ENCODE peak calls at places on chromosomes 7 and 10, in seven cellular contexts. One of them, this sample, is unnamed.

GRCh38 chr10:87053577-87054181 is 33.6 kb downstream of the FAM25A start:
- DNase-seq in CD4-positive, alpha-beta T cell: no peak
- DNase-seq in tibial artery: no peak
- DNase-seq in hepatocyte: no peak
- DNase-seq in right lobe of liver: no peak
- DNase-seq in ascending aorta: no peak
- DNase-seq in OCI-LY7: no peak
- DNase-seq in this sample: no peak

GRCh38 chr7:74334026-74334425 is 44.8 kb downstream of the CLIP2 start:
- DNase-seq in CD4-positive, alpha-beta T cell: no peak
- DNase-seq in tibial artery: no peak
- DNase-seq in hepatocyte: no peak
- DNase-seq in right lobe of liver: no peak
- DNase-seq in ascending aorta: no peak
- DNase-seq in OCI-LY7: no peak
- DNase-seq in this sample: no peak

GRCh38 chr10:69061305-69062161 is 26.4 kb upstream of the SRGN start:
- DNase-seq in CD4-positive, alpha-beta T cell: peak; percentile 18
- DNase-seq in tibial artery: peak; percentile 85
- DNase-seq in hepatocyte: peak; percentile 64
- DNase-seq in right lobe of liver: peak; percentile 55
- DNase-seq in ascending aorta: peak; percentile 86
- DNase-seq in OCI-LY7: no peak
- DNase-seq in this sample: no peak

GRCh38 chr10:25061711-25062455 is 45.5 kb downstream of the THNSL1 start:
- DNase-seq in CD4-positive, alpha-beta T cell: no peak
- DNase-seq in tibial artery: no peak
- DNase-seq in hepatocyte: peak; percentile 51
- DNase-seq in right lobe of liver: no peak
- DNase-seq in ascending aorta: no peak
- DNase-seq in OCI-LY7: no peak
- DNase-seq in this sample: peak; percentile 46

GRCh38 chr7:68892211-68892610 is 706.1 kb upstream of the AUTS2 start:
- DNase-seq in CD4-positive, alpha-beta T cell: no peak
- DNase-seq in tibial artery: no peak
- DNase-seq in hepatocyte: peak; percentile 37
- DNase-seq in right lobe of liver: no peak
- DNase-seq in ascending aorta: no peak
- DNase-seq in OCI-LY7: no peak
- DNase-seq in this sample: no peak

GRCh38 chr10:13528138-13528874 is 508 bp downstream of the BEND7 start:
- DNase-seq in CD4-positive, alpha-beta T cell: no peak
- DNase-seq in tibial artery: no peak
- DNase-seq in hepatocyte: peak; percentile 74
- DNase-seq in right lobe of liver: peak; percentile 35
- DNase-seq in ascending aorta: no peak
- DNase-seq in OCI-LY7: no peak
- DNase-seq in this sample: no peak

GRCh38 chr7:4080013-4080412 is 602.1 kb upstream of the FOXK1 start:
- DNase-seq in CD4-positive, alpha-beta T cell: no peak
- DNase-seq in tibial artery: no peak
- DNase-seq in hepatocyte: no peak
- DNase-seq in right lobe of liver: no peak
- DNase-seq in ascending aorta: peak; percentile 40
- DNase-seq in OCI-LY7: no peak
- DNase-seq in this sample: no peak

GRCh38 chr7:116164552-116164951 is 45.8 kb upstream of the TES start:
- DNase-seq in CD4-positive, alpha-beta T cell: no peak
- DNase-seq in tibial artery: no peak
- DNase-seq in hepatocyte: no peak
- DNase-seq in right lobe of liver: no peak
- DNase-seq in ascending aorta: no peak
- DNase-seq in OCI-LY7: no peak
- DNase-seq in this sample: no peak

GRCh38 chr10:12150163-12150562 is 20.7 kb downstream of the SEC61A2 start:
- DNase-seq in CD4-positive, alpha-beta T cell: no peak
- DNase-seq in tibial artery: no peak
- DNase-seq in hepatocyte: no peak
- DNase-seq in right lobe of liver: peak; percentile 48
- DNase-seq in ascending aorta: no peak
- DNase-seq in OCI-LY7: no peak
- DNase-seq in this sample: no peak

GRCh38 chr10:109732254-109732653 is 191.1 kb downstream of the XPNPEP1 start:
- DNase-seq in CD4-positive, alpha-beta T cell: no peak
- DNase-seq in tibial artery: no peak
- DNase-seq in hepatocyte: no peak
- DNase-seq in right lobe of liver: no peak
- DNase-seq in ascending aorta: no peak
- DNase-seq in OCI-LY7: no peak
- DNase-seq in this sample: no peak

GRCh38 chr7:132232394-132232793 is 343.9 kb downstream of the PLXNA4 start:
- DNase-seq in CD4-positive, alpha-beta T cell: no peak
- DNase-seq in tibial artery: no peak
- DNase-seq in hepatocyte: no peak
- DNase-seq in right lobe of liver: no peak
- DNase-seq in ascending aorta: no peak
- DNase-seq in OCI-LY7: no peak
- DNase-seq in this sample: no peak

GRCh38 chr10:70162157-70162891 is 8.0 kb downstream of the SAR1A start:
- DNase-seq in CD4-positive, alpha-beta T cell: no peak
- DNase-seq in tibial artery: no peak
- DNase-seq in hepatocyte: no peak
- DNase-seq in right lobe of liver: no peak
- DNase-seq in ascending aorta: no peak
- DNase-seq in OCI-LY7: no peak
- DNase-seq in this sample: no peak

GRCh38 chr10:112435013-112435619 is 11.6 kb downstream of the ZDHHC6 start:
- DNase-seq in CD4-positive, alpha-beta T cell: no peak
- DNase-seq in tibial artery: no peak
- DNase-seq in hepatocyte: peak; percentile 43
- DNase-seq in right lobe of liver: no peak
- DNase-seq in ascending aorta: no peak
- DNase-seq in OCI-LY7: peak; percentile 45
- DNase-seq in this sample: no peak

GRCh38 chr10:97542169-97543024 is 30.2 kb upstream of the ANKRD2 start:
- DNase-seq in CD4-positive, alpha-beta T cell: no peak
- DNase-seq in tibial artery: peak; percentile 89
- DNase-seq in hepatocyte: peak; percentile 87
- DNase-seq in right lobe of liver: peak; percentile 42
- DNase-seq in ascending aorta: peak; percentile 93
- DNase-seq in OCI-LY7: no peak
- DNase-seq in this sample: peak; percentile 76

GRCh38 chr7:52539414-52539813 is 496.0 kb upstream of the POM121L12 start:
- DNase-seq in CD4-positive, alpha-beta T cell: no peak
- DNase-seq in tibial artery: no peak
- DNase-seq in hepatocyte: no peak
- DNase-seq in right lobe of liver: no peak
- DNase-seq in ascending aorta: no peak
- DNase-seq in OCI-LY7: no peak
- DNase-seq in this sample: no peak

GRCh38 chr7:149799397-149800168 is 26.2 kb upstream of the ZNF467 start:
- DNase-seq in CD4-positive, alpha-beta T cell: peak; percentile 68
- DNase-seq in tibial artery: no peak
- DNase-seq in hepatocyte: peak; percentile 53
- DNase-seq in right lobe of liver: peak; percentile 47
- DNase-seq in ascending aorta: no peak
- DNase-seq in OCI-LY7: peak; percentile 63
- DNase-seq in this sample: no peak

GRCh38 chr7:91872928-91873327 is 7.6 kb downstream of the MTERF1 start:
- DNase-seq in CD4-positive, alpha-beta T cell: no peak
- DNase-seq in tibial artery: no peak
- DNase-seq in hepatocyte: no peak
- DNase-seq in right lobe of liver: no peak
- DNase-seq in ascending aorta: no peak
- DNase-seq in OCI-LY7: no peak
- DNase-seq in this sample: no peak

GRCh38 chr7:18444856-18445255 is 50.7 kb upstream of the HDAC9 start:
- DNase-seq in CD4-positive, alpha-beta T cell: no peak
- DNase-seq in tibial artery: no peak
- DNase-seq in hepatocyte: no peak
- DNase-seq in right lobe of liver: no peak
- DNase-seq in ascending aorta: no peak
- DNase-seq in OCI-LY7: no peak
- DNase-seq in this sample: no peak

GRCh38 chr10:132411561-132412253 is 14.7 kb downstream of the PWWP2B start:
- DNase-seq in CD4-positive, alpha-beta T cell: no peak
- DNase-seq in tibial artery: no peak
- DNase-seq in hepatocyte: peak; percentile 86
- DNase-seq in right lobe of liver: no peak
- DNase-seq in ascending aorta: no peak
- DNase-seq in OCI-LY7: no peak
- DNase-seq in this sample: no peak

GRCh38 chr10:48468866-48469511 is 135.9 kb downstream of the ARHGAP22 start:
- DNase-seq in CD4-positive, alpha-beta T cell: no peak
- DNase-seq in tibial artery: no peak
- DNase-seq in hepatocyte: no peak
- DNase-seq in right lobe of liver: no peak
- DNase-seq in ascending aorta: peak; percentile 54
- DNase-seq in OCI-LY7: no peak
- DNase-seq in this sample: no peak

GRCh38 chr10:71268247-71268691 is 50.8 kb upstream of the SLC29A3 start:
- DNase-seq in CD4-positive, alpha-beta T cell: no peak
- DNase-seq in tibial artery: no peak
- DNase-seq in hepatocyte: peak; percentile 51
- DNase-seq in right lobe of liver: no peak
- DNase-seq in ascending aorta: peak; percentile 70
- DNase-seq in OCI-LY7: no peak
- DNase-seq in this sample: no peak

GRCh38 chr10:32077896-32078295 is 21.7 kb upstream of the KIF5B start:
- DNase-seq in CD4-positive, alpha-beta T cell: no peak
- DNase-seq in tibial artery: peak; percentile 70
- DNase-seq in hepatocyte: peak; percentile 49
- DNase-seq in right lobe of liver: no peak
- DNase-seq in ascending aorta: no peak
- DNase-seq in OCI-LY7: no peak
- DNase-seq in this sample: no peak

GRCh38 chr7:84631913-84632312 is 437.3 kb upstream of the SEMA3A start:
- DNase-seq in CD4-positive, alpha-beta T cell: no peak
- DNase-seq in tibial artery: no peak
- DNase-seq in hepatocyte: no peak
- DNase-seq in right lobe of liver: no peak
- DNase-seq in ascending aorta: no peak
- DNase-seq in OCI-LY7: no peak
- DNase-seq in this sample: no peak

GRCh38 chr10:122981066-122981464 is 864 bp downstream of the PSTK start:
- DNase-seq in CD4-positive, alpha-beta T cell: no peak
- DNase-seq in tibial artery: no peak
- DNase-seq in hepatocyte: peak; percentile 46
- DNase-seq in right lobe of liver: no peak
- DNase-seq in ascending aorta: no peak
- DNase-seq in OCI-LY7: peak; percentile 64
- DNase-seq in this sample: no peak

GRCh38 chr7:26860361-26860760 is 4.0 kb downstream of the SKAP2 start:
- DNase-seq in CD4-positive, alpha-beta T cell: no peak
- DNase-seq in tibial artery: no peak
- DNase-seq in hepatocyte: peak; percentile 30
- DNase-seq in right lobe of liver: no peak
- DNase-seq in ascending aorta: no peak
- DNase-seq in OCI-LY7: no peak
- DNase-seq in this sample: no peak

GRCh38 chr7:20152511-20152910 is 64.7 kb downstream of the MACC1 start:
- DNase-seq in CD4-positive, alpha-beta T cell: no peak
- DNase-seq in tibial artery: no peak
- DNase-seq in hepatocyte: no peak
- DNase-seq in right lobe of liver: no peak
- DNase-seq in ascending aorta: no peak
- DNase-seq in OCI-LY7: no peak
- DNase-seq in this sample: no peak
- H3K27ac ChIP-seq in CD4-positive, alpha-beta T cell: no peak overlapping the region
- H3K27ac ChIP-seq in tibial artery: no peak overlapping the region
- H3K27ac ChIP-seq in hepatocyte: peak overlapping the region; percentile 56
- H3K27ac ChIP-seq in right lobe of liver: no peak overlapping the region
- H3K27ac ChIP-seq in ascending aorta: no peak overlapping the region
- H3K27ac ChIP-seq in OCI-LY7: no peak overlapping the region
- H3K27ac ChIP-seq in this sample: no peak overlapping the region

GRCh38 chr10:126009590-126009989 is 113.2 kb downstream of the FANK1 start:
- DNase-seq in CD4-positive, alpha-beta T cell: no peak
- DNase-seq in tibial artery: no peak
- DNase-seq in hepatocyte: no peak
- DNase-seq in right lobe of liver: no peak
- DNase-seq in ascending aorta: no peak
- DNase-seq in OCI-LY7: no peak
- DNase-seq in this sample: no peak
- H3K27ac ChIP-seq in CD4-positive, alpha-beta T cell: no peak overlapping the region
- H3K27ac ChIP-seq in tibial artery: no peak overlapping the region
- H3K27ac ChIP-seq in hepatocyte: no peak overlapping the region
- H3K27ac ChIP-seq in right lobe of liver: no peak overlapping the region
- H3K27ac ChIP-seq in ascending aorta: no peak overlapping the region
- H3K27ac ChIP-seq in OCI-LY7: no peak overlapping the region
- H3K27ac ChIP-seq in this sample: no peak overlapping the region

GRCh38 chr7:43877968-43878864 is 8.9 kb upstream of the MRPS24 start:
- DNase-seq in CD4-positive, alpha-beta T cell: no peak
- DNase-seq in tibial artery: no peak
- DNase-seq in hepatocyte: no peak
- DNase-seq in right lobe of liver: peak; percentile 42
- DNase-seq in ascending aorta: no peak
- DNase-seq in OCI-LY7: no peak
- DNase-seq in this sample: no peak

GRCh38 chr7:43878867-43879266 is 9.6 kb upstream of the MRPS24 start:
- DNase-seq in CD4-positive, alpha-beta T cell: no peak
- DNase-seq in tibial artery: no peak
- DNase-seq in hepatocyte: no peak
- DNase-seq in right lobe of liver: no peak
- DNase-seq in ascending aorta: no peak
- DNase-seq in OCI-LY7: no peak
- DNase-seq in this sample: no peak

GRCh38 chr7:43880596-43880995 is 11.3 kb upstream of the MRPS24 start:
- DNase-seq in CD4-positive, alpha-beta T cell: no peak
- DNase-seq in tibial artery: no peak
- DNase-seq in hepatocyte: no peak
- DNase-seq in right lobe of liver: no peak
- DNase-seq in ascending aorta: no peak
- DNase-seq in OCI-LY7: no peak
- DNase-seq in this sample: no peak

GRCh38 chr7:43876976-43877745 is 7.8 kb upstream of the MRPS24 start:
- DNase-seq in CD4-positive, alpha-beta T cell: no peak
- DNase-seq in tibial artery: no peak
- DNase-seq in hepatocyte: no peak
- DNase-seq in right lobe of liver: no peak
- DNase-seq in ascending aorta: no peak
- DNase-seq in OCI-LY7: no peak
- DNase-seq in this sample: no peak

GRCh38 chr7:43879477-43879876 is 10.2 kb upstream of the MRPS24 start:
- DNase-seq in CD4-positive, alpha-beta T cell: no peak
- DNase-seq in tibial artery: no peak
- DNase-seq in hepatocyte: no peak
- DNase-seq in right lobe of liver: no peak
- DNase-seq in ascending aorta: no peak
- DNase-seq in OCI-LY7: no peak
- DNase-seq in this sample: no peak
- H3K27ac ChIP-seq in CD4-positive, alpha-beta T cell: no peak overlapping the region
- H3K27ac ChIP-seq in tibial artery: peak overlapping the region; percentile 47
- H3K27ac ChIP-seq in hepatocyte: no peak overlapping the region
- H3K27ac ChIP-seq in right lobe of liver: no peak overlapping the region
- H3K27ac ChIP-seq in ascending aorta: peak overlapping the region; percentile 55
- H3K27ac ChIP-seq in OCI-LY7: no peak overlapping the region
- H3K27ac ChIP-seq in this sample: no peak overlapping the region

DNA sequence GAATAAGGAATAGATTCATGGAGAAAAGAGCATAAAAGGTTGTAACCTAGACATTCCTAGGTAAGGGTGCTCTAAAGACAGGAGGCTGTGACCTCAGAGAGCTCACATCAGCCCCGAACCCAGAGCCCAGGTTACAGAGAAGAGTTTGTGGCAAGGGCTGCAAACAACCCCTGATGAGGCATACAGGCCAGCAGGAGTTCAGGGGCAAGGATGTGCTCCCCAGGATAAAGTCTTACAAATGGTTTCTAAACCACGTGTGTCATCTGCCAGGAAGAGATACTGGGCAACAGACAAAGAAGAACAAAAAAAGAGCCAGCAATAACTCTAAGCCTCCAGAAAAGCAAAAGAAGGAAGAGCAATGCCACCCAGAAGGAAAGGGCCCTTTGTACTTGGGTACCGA is 27.7 kb downstream of the NCAPG2 start:
- DNase-seq in CD4-positive, alpha-beta T cell: no peak
- DNase-seq in tibial artery: no peak
- DNase-seq in hepatocyte: no peak
- DNase-seq in right lobe of liver: no peak
- DNase-seq in ascending aorta: no peak
- DNase-seq in OCI-LY7: no peak
- DNase-seq in this sample: no peak
- H3K27ac ChIP-seq in CD4-positive, alpha-beta T cell: no peak overlapping the region
- H3K27ac ChIP-seq in tibial artery: no peak overlapping the region
- H3K27ac ChIP-seq in hepatocyte: no peak overlapping the region
- H3K27ac ChIP-seq in right lobe of liver: no peak overlapping the region
- H3K27ac ChIP-seq in ascending aorta: no peak overlapping the region
- H3K27ac ChIP-seq in OCI-LY7: no peak overlapping the region
- H3K27ac ChIP-seq in this sample: no peak overlapping the region

This sample was measured in epithelial cell of prostate.